ENCODE peak calls at places on chromosomes 5 and 9, in ten cellular contexts. One of them, this sample, is unnamed.
A peak's percentile ranks its signal among the peaks of the same experiment; 100 is the strongest.

GRCh38 chr5:158861366-158861765 is 238.3 kb downstream of the EBF1 start:
- DNase-seq in AG08396: no peak
- DNase-seq in AG10803: no peak
- DNase-seq in GM12891: no peak
- DNase-seq in NCI-H2029: no peak
- DNase-seq in AG04449: no peak
- DNase-seq in HFFc6: no peak
- DNase-seq in EL: no peak
- DNase-seq in heart left ventricle: no peak
- DNase-seq in IMR-90: no peak
- DNase-seq in this sample: no peak

GRCh38 chr9:19701991-19702390 is 86.8 kb downstream of the SLC24A2 start:
- DNase-seq in NCI-H2029: no peak
- DNase-seq in IMR-90: no peak
- DNase-seq in EL: no peak
- DNase-seq in HFFc6: no peak
- DNase-seq in AG04449: no peak
- DNase-seq in AG08396: no peak
- DNase-seq in GM12891: no peak
- DNase-seq in heart left ventricle: no peak
- DNase-seq in AG10803: no peak
- DNase-seq in this sample: no peak

GRCh38 chr9:129414377-129415021 is 206.4 kb downstream of the C9orf50 start:
- DNase-seq in AG08396: peak; percentile 60
- DNase-seq in AG10803: peak; percentile 79
- DNase-seq in NCI-H2029: no peak
- DNase-seq in HFFc6: peak; percentile 24
- DNase-seq in GM12891: no peak
- DNase-seq in AG04449: peak; percentile 4
- DNase-seq in EL: peak; percentile 17
- DNase-seq in heart left ventricle: no peak
- DNase-seq in IMR-90: peak; percentile 63
- DNase-seq in this sample: peak; percentile 56

GRCh38 chr9:36798350-36799065 is 225.8 kb downstream of the MELK start:
- DNase-seq in AG10803: no peak
- DNase-seq in GM12891: peak; percentile 41
- DNase-seq in IMR-90: no peak
- DNase-seq in HFFc6: no peak
- DNase-seq in AG08396: no peak
- DNase-seq in heart left ventricle: no peak
- DNase-seq in NCI-H2029: no peak
- DNase-seq in EL: no peak
- DNase-seq in AG04449: no peak
- DNase-seq in this sample: peak; percentile 77

GRCh38 chr5:102223542-102224444 is 72.3 kb downstream of the SLCO4C1 start:
- DNase-seq in heart left ventricle: no peak
- DNase-seq in AG04449: no peak
- DNase-seq in NCI-H2029: peak; percentile 39
- DNase-seq in EL: peak; percentile 25
- DNase-seq in HFFc6: peak; percentile 20
- DNase-seq in IMR-90: peak; percentile 2
- DNase-seq in AG10803: peak; percentile 9
- DNase-seq in AG08396: no peak
- DNase-seq in GM12891: no peak
- DNase-seq in this sample: peak; percentile 50

GRCh38 chr5:118919016-118919415 is 69.3 kb downstream of the DTWD2 start:
- DNase-seq in AG10803: peak; percentile 21
- DNase-seq in EL: no peak
- DNase-seq in IMR-90: peak; percentile 67
- DNase-seq in HFFc6: no peak
- DNase-seq in GM12891: no peak
- DNase-seq in AG04449: peak; percentile 3
- DNase-seq in heart left ventricle: no peak
- DNase-seq in AG08396: no peak
- DNase-seq in NCI-H2029: no peak
- DNase-seq in this sample: peak; percentile 61

GRCh38 chr5:2267991-2268390 is 385.3 kb upstream of the IRX4 start:
- DNase-seq in AG04449: no peak
- DNase-seq in GM12891: no peak
- DNase-seq in AG10803: no peak
- DNase-seq in heart left ventricle: no peak
- DNase-seq in NCI-H2029: no peak
- DNase-seq in IMR-90: no peak
- DNase-seq in AG08396: no peak
- DNase-seq in EL: no peak
- DNase-seq in HFFc6: no peak
- DNase-seq in this sample: no peak

GRCh38 chr5:11027660-11028059 is 266.6 kb upstream of the DAP start:
- DNase-seq in HFFc6: no peak
- DNase-seq in EL: no peak
- DNase-seq in AG10803: no peak
- DNase-seq in NCI-H2029: no peak
- DNase-seq in AG04449: no peak
- DNase-seq in GM12891: no peak
- DNase-seq in IMR-90: no peak
- DNase-seq in AG08396: no peak
- DNase-seq in heart left ventricle: no peak
- DNase-seq in this sample: no peak

GRCh38 chr9:114953917-114954316 is 23.5 kb upstream of the TNFSF8 start:
- DNase-seq in HFFc6: peak; percentile 70
- DNase-seq in IMR-90: peak; percentile 84
- DNase-seq in NCI-H2029: no peak
- DNase-seq in EL: peak; percentile 86
- DNase-seq in heart left ventricle: no peak
- DNase-seq in AG04449: peak; percentile 19
- DNase-seq in AG10803: peak; percentile 92
- DNase-seq in GM12891: no peak
- DNase-seq in AG08396: peak; percentile 78
- DNase-seq in this sample: no peak

GRCh38 chr5:52657231-52657645 is 130.5 kb upstream of the ITGA1 start:
- DNase-seq in heart left ventricle: no peak
- DNase-seq in NCI-H2029: peak; percentile 19
- DNase-seq in AG10803: peak; percentile 57
- DNase-seq in AG04449: no peak
- DNase-seq in GM12891: no peak
- DNase-seq in HFFc6: peak; percentile 42
- DNase-seq in IMR-90: peak; percentile 58
- DNase-seq in EL: peak; percentile 44
- DNase-seq in AG08396: peak; percentile 24
- DNase-seq in this sample: peak; percentile 83

GRCh38 chr5:61697811-61698587 is 365.9 kb downstream of the ZSWIM6 start:
- DNase-seq in GM12891: no peak
- DNase-seq in HFFc6: no peak
- DNase-seq in AG04449: no peak
- DNase-seq in AG08396: no peak
- DNase-seq in EL: no peak
- DNase-seq in AG10803: no peak
- DNase-seq in heart left ventricle: no peak
- DNase-seq in IMR-90: no peak
- DNase-seq in NCI-H2029: no peak
- DNase-seq in this sample: no peak

GRCh38 chr9:130029591-130029990 is 13.4 kb downstream of the FNBP1 start:
- DNase-seq in HFFc6: no peak
- DNase-seq in heart left ventricle: no peak
- DNase-seq in NCI-H2029: no peak
- DNase-seq in AG08396: no peak
- DNase-seq in EL: no peak
- DNase-seq in IMR-90: no peak
- DNase-seq in AG04449: no peak
- DNase-seq in AG10803: no peak
- DNase-seq in GM12891: no peak
- DNase-seq in this sample: no peak

GRCh38 chr5:79020861-79021561 is 35.9 kb upstream of the ARSB start:
- DNase-seq in GM12891: no peak
- DNase-seq in NCI-H2029: peak; percentile 17
- DNase-seq in EL: peak; percentile 80
- DNase-seq in HFFc6: peak; percentile 64
- DNase-seq in AG08396: peak; percentile 61
- DNase-seq in AG10803: peak; percentile 87
- DNase-seq in heart left ventricle: peak; percentile 47
- DNase-seq in IMR-90: peak; percentile 78
- DNase-seq in AG04449: peak; percentile 41
- DNase-seq in this sample: peak; percentile 54

GRCh38 chr5:10057356-10057755 is 192.3 kb downstream of the ATPSCKMT start:
- DNase-seq in IMR-90: no peak
- DNase-seq in heart left ventricle: no peak
- DNase-seq in AG10803: no peak
- DNase-seq in NCI-H2029: no peak
- DNase-seq in EL: no peak
- DNase-seq in GM12891: no peak
- DNase-seq in AG08396: no peak
- DNase-seq in AG04449: no peak
- DNase-seq in HFFc6: no peak
- DNase-seq in this sample: no peak

GRCh38 chr5:1184481-1184880 is 16.9 kb upstream of the SLC6A19 start:
- DNase-seq in HFFc6: no peak
- DNase-seq in AG08396: no peak
- DNase-seq in heart left ventricle: no peak
- DNase-seq in AG04449: no peak
- DNase-seq in IMR-90: no peak
- DNase-seq in EL: no peak
- DNase-seq in GM12891: no peak
- DNase-seq in NCI-H2029: no peak
- DNase-seq in AG10803: no peak
- DNase-seq in this sample: no peak

GRCh38 chr9:137253717-137254623 is 1.2 kb upstream of the NELFB start:
- DNase-seq in AG08396: no peak
- DNase-seq in AG10803: no peak
- DNase-seq in AG04449: no peak
- DNase-seq in GM12891: no peak
- DNase-seq in NCI-H2029: no peak
- DNase-seq in EL: no peak
- DNase-seq in heart left ventricle: no peak
- DNase-seq in HFFc6: no peak
- DNase-seq in IMR-90: no peak
- DNase-seq in this sample: peak; percentile 65

GRCh38 chr9:68690088-68690487 is 15.0 kb upstream of the PIP5K1B start:
- DNase-seq in GM12891: no peak
- DNase-seq in NCI-H2029: no peak
- DNase-seq in AG08396: no peak
- DNase-seq in AG10803: no peak
- DNase-seq in EL: no peak
- DNase-seq in HFFc6: no peak
- DNase-seq in heart left ventricle: peak; percentile 76
- DNase-seq in IMR-90: no peak
- DNase-seq in AG04449: no peak
- DNase-seq in this sample: no peak

GRCh38 chr5:52811067-52811749 is 23.5 kb downstream of the ITGA1 start:
- DNase-seq in GM12891: no peak
- DNase-seq in EL: peak; percentile 76
- DNase-seq in HFFc6: peak; percentile 75
- DNase-seq in AG08396: no peak
- DNase-seq in NCI-H2029: no peak
- DNase-seq in AG04449: no peak
- DNase-seq in AG10803: peak; percentile 85
- DNase-seq in heart left ventricle: no peak
- DNase-seq in IMR-90: peak; percentile 77
- DNase-seq in this sample: no peak

GRCh38 chr9:116870566-116870965 is 183.5 kb downstream of the TRIM32 start:
- DNase-seq in AG10803: no peak
- DNase-seq in GM12891: no peak
- DNase-seq in IMR-90: no peak
- DNase-seq in EL: no peak
- DNase-seq in AG08396: no peak
- DNase-seq in HFFc6: no peak
- DNase-seq in AG04449: no peak
- DNase-seq in NCI-H2029: no peak
- DNase-seq in heart left ventricle: no peak
- DNase-seq in this sample: peak; percentile 76

GRCh38 chr5:180333661-180334060 is 19.5 kb downstream of the GFPT2 start:
- DNase-seq in IMR-90: peak; percentile 76
- DNase-seq in NCI-H2029: no peak
- DNase-seq in AG10803: peak; percentile 38
- DNase-seq in GM12891: no peak
- DNase-seq in EL: peak; percentile 76
- DNase-seq in HFFc6: peak; percentile 61
- DNase-seq in AG08396: peak; percentile 67
- DNase-seq in heart left ventricle: peak; percentile 57
- DNase-seq in AG04449: no peak
- DNase-seq in this sample: no peak

GRCh38 chr9:105119166-105119565 is 125.3 kb upstream of the SLC44A1 start:
- DNase-seq in AG04449: no peak
- DNase-seq in EL: no peak
- DNase-seq in IMR-90: no peak
- DNase-seq in NCI-H2029: no peak
- DNase-seq in heart left ventricle: no peak
- DNase-seq in GM12891: no peak
- DNase-seq in HFFc6: no peak
- DNase-seq in AG08396: no peak
- DNase-seq in AG10803: no peak
- DNase-seq in this sample: no peak

GRCh38 chr9:2722715-2723114 is 5.4 kb downstream of the KCNV2 start:
- DNase-seq in heart left ventricle: no peak
- DNase-seq in AG08396: peak; percentile 62
- DNase-seq in AG04449: peak; percentile 29
- DNase-seq in HFFc6: peak; percentile 70
- DNase-seq in EL: peak; percentile 51
- DNase-seq in IMR-90: peak; percentile 59
- DNase-seq in GM12891: no peak
- DNase-seq in NCI-H2029: no peak
- DNase-seq in AG10803: peak; percentile 95
- DNase-seq in this sample: peak; percentile 57

GRCh38 chr5:34494111-34494755 is 161.9 kb upstream of the RAI14 start:
- DNase-seq in EL: peak; percentile 60
- DNase-seq in AG10803: peak; percentile 87
- DNase-seq in GM12891: no peak
- DNase-seq in AG04449: peak; percentile 33
- DNase-seq in AG08396: no peak
- DNase-seq in heart left ventricle: no peak
- DNase-seq in IMR-90: peak; percentile 87
- DNase-seq in NCI-H2029: no peak
- DNase-seq in HFFc6: peak; percentile 58
- DNase-seq in this sample: no peak

GRCh38 chr9:4934976-4935672 is 49.9 kb upstream of the JAK2 start:
- DNase-seq in heart left ventricle: no peak
- DNase-seq in EL: peak; percentile 13
- DNase-seq in AG08396: no peak
- DNase-seq in IMR-90: no peak
- DNase-seq in HFFc6: no peak
- DNase-seq in NCI-H2029: no peak
- DNase-seq in AG10803: peak; percentile 27
- DNase-seq in AG04449: no peak
- DNase-seq in GM12891: no peak
- DNase-seq in this sample: peak; percentile 96

GRCh38 chr5:10600629-10601245 is 36.9 kb downstream of the ANKRD33B start:
- DNase-seq in NCI-H2029: no peak
- DNase-seq in AG10803: no peak
- DNase-seq in AG08396: no peak
- DNase-seq in heart left ventricle: no peak
- DNase-seq in HFFc6: no peak
- DNase-seq in GM12891: no peak
- DNase-seq in EL: no peak
- DNase-seq in AG04449: no peak
- DNase-seq in IMR-90: no peak
- DNase-seq in this sample: peak; percentile 54

GRCh38 chr9:86733929-86734328 is 213.4 kb downstream of the GAS1 start:
- DNase-seq in AG04449: no peak
- DNase-seq in GM12891: no peak
- DNase-seq in AG10803: no peak
- DNase-seq in NCI-H2029: no peak
- DNase-seq in heart left ventricle: no peak
- DNase-seq in HFFc6: no peak
- DNase-seq in IMR-90: no peak
- DNase-seq in EL: no peak
- DNase-seq in AG08396: no peak
- DNase-seq in this sample: no peak

GRCh38 chr5:117713585-117714198 is 1139.1 kb upstream of the SEMA6A start:
- DNase-seq in NCI-H2029: no peak
- DNase-seq in AG10803: no peak
- DNase-seq in AG08396: no peak
- DNase-seq in IMR-90: no peak
- DNase-seq in heart left ventricle: no peak
- DNase-seq in EL: peak; percentile 11
- DNase-seq in GM12891: no peak
- DNase-seq in HFFc6: no peak
- DNase-seq in AG04449: no peak
- DNase-seq in this sample: peak; percentile 38

GRCh38 chr5:15587941-15588340 is 88.0 kb downstream of the FBXL7 start:
- DNase-seq in EL: no peak
- DNase-seq in NCI-H2029: no peak
- DNase-seq in AG04449: no peak
- DNase-seq in AG08396: no peak
- DNase-seq in heart left ventricle: no peak
- DNase-seq in GM12891: no peak
- DNase-seq in HFFc6: no peak
- DNase-seq in IMR-90: no peak
- DNase-seq in AG10803: peak; percentile 95
- DNase-seq in this sample: no peak

This sample was measured in NCI-H69.